ENCODE peak calls at places on chromosomes 11 and 22, in eight cellular contexts. J is spleen, H is PC-9, V is left ventricle myocardium inferior, W is Caco-2, N is astrocyte of the cerebellum, I is cardiac fibroblast, O is RWPE1. D is an unnamed sample.

GRCh38 chr11:115715371-115715770 is 211.2 kb upstream of the CADM1 start:
- DNase-seq in V (no peak), H (no peak), O (no peak), J (no peak), W (peak; percentile 50), N (no peak), I (no peak), D (no peak)

GRCh38 chr11:19810852-19811251 is 98.2 kb downstream of the NAV2 start:
- DNase-seq in I (no peak), H (no peak), V (no peak), O (no peak), J (no peak), W (no peak), N (no peak), D (no peak)

GRCh38 chr22:22342697-22343602 is 98.4 kb downstream of the VPREB1 start:
- DNase-seq in J (peak; percentile 88), H (peak; percentile 68), O (peak; percentile 69), V (peak; percentile 27), I (peak; percentile 16), W (peak; percentile 93), N (no peak), D (peak; percentile 93)

GRCh38 chr22:49573109-49573765 is 254.4 kb downstream of the BRD1 start:
- DNase-seq in I (no peak), V (no peak), O (no peak), W (no peak), N (no peak), J (peak; percentile 65), H (no peak), D (no peak)

GRCh38 chr11:118914178-118914918 is 11.4 kb downstream of the BCL9L start:
- DNase-seq in I (peak; percentile 36), N (no peak), V (peak; percentile 46), O (no peak), W (peak; percentile 21), J (peak; percentile 95), H (peak; percentile 66), D (no peak)

GRCh38 chr11:63567044-63567840 is 4.1 kb upstream of the PLAAT2 start:
- DNase-seq in N (peak; percentile 71), J (no peak), O (peak; percentile 83), V (no peak), I (peak; percentile 92), H (peak; percentile 72), W (peak; percentile 47), D (no peak)

GRCh38 chr11:74870485-74870884 is 78.4 kb downstream of the XRRA1 start:
- DNase-seq in H (no peak), N (peak; percentile 18), I (peak; percentile 69), J (no peak), O (no peak), W (peak; percentile 80), V (no peak), D (no peak)

GRCh38 chr11:1348748-1349073 is 39.3 kb upstream of the TOLLIP start:
- DNase-seq in O (no peak), J (no peak), I (no peak), V (no peak), N (no peak), W (no peak), H (no peak), D (no peak)

GRCh38 chr11:38138972-38139371 is 1540.9 kb upstream of the RAG2 start:
- DNase-seq in N (no peak), O (no peak), W (no peak), H (no peak), V (no peak), J (no peak), I (no peak), D (no peak)

GRCh38 chr11:45576461-45577215 is 88.8 kb downstream of the CHST1 start:
- DNase-seq in O (no peak), I (no peak), H (no peak), N (no peak), J (no peak), W (no peak), V (no peak), D (no peak)

GRCh38 chr11:70567680-70568503 is 169.6 kb downstream of the CTTN start:
- DNase-seq in I (peak; percentile 59), V (peak; percentile 55), O (no peak), N (no peak), H (peak; percentile 45), J (peak; percentile 68), W (no peak), D (no peak)

GRCh38 chr11:120067361-120068113 is 70.4 kb downstream of the TRIM29 start:
- DNase-seq in H (no peak), J (no peak), O (no peak), I (no peak), V (no peak), W (no peak), N (no peak), D (no peak)

GRCh38 chr11:58498464-58498863 is 9.4 kb downstream of the OR5B21 start:
- DNase-seq in O (no peak), V (no peak), W (no peak), N (no peak), H (no peak), I (no peak), J (peak; percentile 70), D (no peak)

GRCh38 chr22:39490135-39490798 is 11.8 kb upstream of the MIEF1 start:
- DNase-seq in O (peak; percentile 84), V (peak; percentile 78), N (peak; percentile 37), I (peak; percentile 82), W (peak; percentile 75), J (peak; percentile 97), H (peak; percentile 68), D (no peak)

DNA sequence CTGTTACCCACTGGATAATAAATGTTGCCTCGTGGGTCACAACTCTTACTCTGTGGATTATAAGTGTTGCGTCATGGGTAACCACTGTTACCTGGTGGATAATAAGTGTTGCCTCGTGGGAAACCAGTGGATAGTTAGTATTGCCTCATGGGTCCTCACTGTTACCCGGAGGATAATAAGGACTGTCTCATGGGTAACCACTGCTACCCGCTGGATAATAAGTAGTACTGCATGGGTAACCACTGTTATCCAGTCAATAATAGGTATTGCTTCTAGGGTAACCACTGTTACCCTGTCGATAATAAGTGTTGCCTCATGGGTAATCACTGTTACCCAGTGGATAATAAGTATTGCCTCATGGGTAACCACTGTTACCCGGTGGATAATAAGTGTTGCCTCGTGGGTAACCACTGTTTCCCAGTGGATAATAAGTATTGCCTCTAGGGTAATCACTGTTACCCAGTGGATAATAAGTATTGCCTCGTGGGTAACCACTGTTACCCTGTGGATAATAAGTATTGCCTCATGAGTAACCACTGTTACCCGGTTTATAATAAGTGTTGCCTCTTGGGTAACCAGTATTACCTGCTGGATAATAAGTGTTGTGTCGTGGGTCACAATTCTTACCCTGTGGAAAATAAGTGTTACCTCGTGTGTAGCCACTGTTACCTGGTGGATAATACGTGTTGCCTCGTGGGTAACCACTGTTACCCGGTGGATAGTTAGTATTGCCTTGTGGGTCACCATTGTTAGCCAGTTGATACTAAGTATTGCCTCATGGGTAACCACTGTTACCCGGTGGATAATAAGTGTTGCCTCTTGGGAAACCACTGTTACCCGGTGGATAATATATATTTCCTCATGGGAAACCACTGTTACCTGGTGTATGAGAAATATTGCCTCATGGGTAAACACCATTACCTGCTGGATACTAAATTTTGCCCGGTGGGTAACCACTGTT is 15.7 kb upstream of the NXPE4 start:
- DNase-seq in W (no peak), V (no peak), N (no peak), J (no peak), I (peak; percentile 25), O (no peak), H (no peak), D (no peak)
- TF ChIP-seq CTCF in W (no peak), V (peak; percentile 31), N (no peak), J (no peak), I (peak; percentile 12), O (no peak), H (peak; percentile 12), D (no peak)

GRCh38 chr11:102886999-102887398 is 12.2 kb upstream of the MMP12 start:
- DNase-seq in N (peak; percentile 12), I (no peak), W (no peak), O (peak; percentile 30), H (no peak), V (no peak), J (no peak), D (no peak)

GRCh38 chr11:102891736-102892135 is 17.0 kb upstream of the MMP12 start:
- DNase-seq in I (no peak), N (peak; percentile 8), V (no peak), O (no peak), J (no peak), H (no peak), W (no peak), D (no peak)
- TF ChIP-seq CTCF in I (no peak), N (peak; percentile 3), V (no peak), O (no peak), J (no peak), H (no peak), W (no peak), D (no peak)

GRCh38 chr11:66868082-66868725 is 11.3 kb downstream of the LRFN4 start:
- DNase-seq in I (no peak), W (no peak), O (no peak), J (no peak), N (no peak), V (no peak), H (no peak), D (no peak)

GRCh38 chr11:66867425-66868040 is 10.7 kb downstream of the LRFN4 start:
- DNase-seq in W (no peak), N (no peak), I (no peak), J (no peak), H (no peak), O (no peak), V (no peak), D (no peak)

GRCh38 chr11:66869471-66869870 is 12.6 kb downstream of the LRFN4 start:
- DNase-seq in N (no peak), O (no peak), J (no peak), V (no peak), W (no peak), H (no peak), I (no peak), D (no peak)

GRCh38 chr11:66870131-66870530 is 13.3 kb downstream of the LRFN4 start:
- DNase-seq in N (no peak), J (no peak), I (no peak), W (no peak), V (no peak), H (no peak), O (no peak), D (no peak)

GRCh38 chr11:66868726-66869291 is 11.9 kb downstream of the LRFN4 start:
- DNase-seq in O (peak; percentile 73), J (peak; percentile 92), H (no peak), W (peak; percentile 93), I (no peak), V (no peak), N (no peak), D (peak; percentile 61)
- TF ChIP-seq CTCF in O (peak; percentile 16), J (peak; percentile 60), H (peak; percentile 72), W (peak; percentile 88), I (no peak), V (peak; percentile 32), N (no peak), D (peak; percentile 61)

DNA sequence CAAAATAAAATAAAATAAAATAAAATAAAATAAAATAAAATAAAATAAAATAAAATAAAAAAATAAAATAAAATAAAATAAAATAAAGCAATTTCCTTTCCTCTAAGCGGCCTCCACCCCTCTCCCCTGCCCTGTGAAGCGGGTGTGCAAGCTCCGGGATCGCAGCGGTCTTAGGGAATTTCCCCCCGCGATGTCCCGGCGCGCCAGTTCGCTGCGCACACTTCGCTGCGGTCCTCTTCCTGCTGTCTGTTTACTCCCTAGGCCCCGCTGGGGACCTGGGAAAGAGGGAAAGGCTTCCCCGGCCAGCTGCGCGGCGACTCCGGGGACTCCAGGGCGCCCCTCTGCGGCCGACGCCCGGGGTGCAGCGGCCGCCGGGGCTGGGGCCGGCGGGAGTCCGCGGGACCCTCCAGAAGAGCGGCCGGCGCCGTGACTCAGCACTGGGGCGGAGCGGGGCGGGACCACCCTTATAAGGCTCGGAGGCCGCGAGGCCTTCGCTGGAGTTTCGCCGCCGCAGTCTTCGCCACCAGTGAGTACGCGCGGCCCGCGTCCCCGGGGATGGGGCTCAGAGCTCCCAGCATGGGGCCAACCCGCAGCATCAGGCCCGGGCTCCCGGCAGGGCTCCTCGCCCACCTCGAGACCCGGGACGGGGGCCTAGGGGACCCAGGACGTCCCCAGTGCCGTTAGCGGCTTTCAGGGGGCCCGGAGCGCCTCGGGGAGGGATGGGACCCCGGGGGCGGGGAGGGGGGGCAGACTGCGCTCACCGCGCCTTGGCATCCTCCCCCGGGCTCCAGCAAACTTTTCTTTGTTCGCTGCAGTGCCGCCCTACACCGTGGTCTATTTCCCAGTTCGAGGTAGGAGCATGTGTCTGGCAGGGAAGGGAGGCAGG is at the start of gene GSTP1:
- DNase-seq in J (peak; percentile 95), W (peak; percentile 98), O (peak; percentile 77), I (peak; percentile 93), V (peak; percentile 94), N (peak; percentile 51), H (peak; percentile 94), D (peak; percentile 87)
- TF ChIP-seq CTCF in J (peak; percentile 83), W (peak; percentile 93), O (peak; percentile 87), I (peak; percentile 40), V (peak; percentile 89), N (peak; percentile 58), H (peak; percentile 78), D (peak; percentile 89)

D was measured in progenitor cell of endocrine pancreas.